ENCODE peak calls at places on chromosomes 5 and 9, in six cellular contexts. R is activated T-cell treated with anti-CD3 and anti-CD28 coated beads for 1 hour; E is activated naive CD4-positive, alpha-beta T cell; O is psoas muscle; I is RWPE1; Q is mesothelial cell of epicardium. G is an unnamed sample.

GRCh38 chr9:79663878-79664277 is 92.1 kb downstream of the TLE4 start:
- DNase-seq in R (no peak), E (no peak), O (no peak), I (no peak), Q (no peak), G (no peak)

GRCh38 chr5:77168187-77168883 is 42.1 kb upstream of the PDE8B start:
- DNase-seq in R (no peak), E (no peak), O (peak), I (no peak), Q (no peak), G (no peak)

GRCh38 chr9:37511006-37511714 is 25.4 kb downstream of the POLR1E start:
- DNase-seq in R (no peak), E (no peak), O (no peak), I (no peak), Q (no peak), G (no peak)

GRCh38 chr9:109422641-109423040 is 75.5 kb downstream of the PTPN3 start:
- DNase-seq in R (no peak), E (no peak), O (no peak), I (no peak), Q (no peak), G (no peak)

GRCh38 chr9:114487607-114488300 is 17.5 kb downstream of the WHRN start:
- DNase-seq in R (peak), E (peak), O (no peak), I (peak), Q (peak), G (peak)

GRCh38 chr5:141039517-141039916 is 11.7 kb upstream of the PCDHB1 start:
- DNase-seq in R (no peak), E (no peak), O (no peak), I (peak), Q (peak), G (no peak)

GRCh38 chr5:32810812-32811211 is 99.7 kb downstream of the NPR3 start:
- DNase-seq in R (no peak), E (no peak), O (no peak), I (no peak), Q (no peak), G (no peak)

GRCh38 chr5:177510567-177511053 is 984 bp upstream of the DOK3 start:
- DNase-seq in R (no peak), E (no peak), O (no peak), I (no peak), Q (no peak), G (peak)

GRCh38 chr9:14027114-14027812 is 286.7 kb downstream of the NFIB start:
- DNase-seq in R (no peak), E (no peak), O (peak), I (no peak), Q (no peak), G (no peak)

GRCh38 chr9:112119225-112120045 is 55.7 kb downstream of the SUSD1 start:
- DNase-seq in R (no peak), E (no peak), O (no peak), I (peak), Q (no peak), G (no peak)

G was measured in MV-4-11.